ENCODE peak calls at places on chromosomes 1 and 21, in six cellular contexts. S is psoas muscle, J is cardiac muscle cell, M is fibroblast of the aortic adventitia, Z is GM23338, Y is transverse colon. H is an unnamed sample.

GRCh38 chr1:230104395-230105244 is 37.6 kb downstream of the GALNT2 start:
- DNase-seq in M (peak), S (peak), Y (peak), J (peak), Z (peak), H (peak)

GRCh38 chr1:7010534-7011200 is 225.4 kb downstream of the CAMTA1 start:
- DNase-seq in S (no peak), Y (no peak), M (no peak), J (no peak), Z (no peak), H (no peak)

GRCh38 chr1:93437976-93438605 is 9.8 kb upstream of the FNBP1L start:
- DNase-seq in Z (peak), M (peak), J (peak), Y (no peak), S (no peak), H (peak)

GRCh38 chr1:240194120-240194519 is 102.4 kb downstream of the FMN2 start:
- DNase-seq in M (peak), S (no peak), J (no peak), Y (peak), Z (no peak), H (no peak)

GRCh38 chr1:94855307-94855700 is 35.1 kb downstream of the SLC44A3 start:
- DNase-seq in Y (no peak), S (no peak), Z (peak), M (peak), J (no peak), H (no peak)

GRCh38 chr1:49048188-49048587 is 271.5 kb upstream of the BEND5 start:
- DNase-seq in Y (no peak), Z (no peak), M (no peak), J (no peak), S (no peak), H (no peak)

GRCh38 chr1:13700521-13701273 is 709 bp downstream of the PRDM2 start:
- DNase-seq in J (no peak), Z (peak), M (peak), Y (peak), S (peak), H (peak)

GRCh38 chr1:224223819-224224714 is 41.0 kb downstream of the DEGS1 start:
- DNase-seq in Z (peak), M (peak), Y (no peak), S (no peak), J (peak), H (peak)

GRCh38 chr1:57411262-57411661 is 12.6 kb downstream of the DAB1 start:
- DNase-seq in J (no peak), Z (no peak), Y (no peak), S (no peak), M (peak), H (peak)

GRCh38 chr1:223273511-223273910 is 90.5 kb downstream of the SUSD4 start:
- DNase-seq in Z (no peak), Y (no peak), J (no peak), M (no peak), S (no peak), H (no peak)

GRCh38 chr1:228902781-228903572 is 167.7 kb downstream of the RHOU start:
- DNase-seq in M (peak), Y (peak), S (peak), Z (no peak), J (no peak), H (peak)

GRCh38 chr1:91015358-91015780 is 6.5 kb downstream of the ZNF644 start:
- DNase-seq in Y (no peak), J (no peak), M (no peak), S (no peak), Z (no peak), H (no peak)

GRCh38 chr1:200139661-200140250 is 112.2 kb downstream of the NR5A2 start:
- DNase-seq in J (peak), M (peak), Z (peak), Y (no peak), S (no peak), H (peak)

GRCh38 chr1:248622491-248623106 is 12.3 kb downstream of the OR2T11 start:
- DNase-seq in Y (no peak), M (peak), J (peak), Z (peak), S (no peak), H (peak)

GRCh38 chr1:51564124-51564523 is 45.1 kb upstream of the EPS15 start:
- DNase-seq in Y (no peak), Z (no peak), J (no peak), S (no peak), M (peak), H (peak)

GRCh38 chr1:192578144-192578909 is 2.8 kb downstream of the RGS1 start:
- DNase-seq in M (no peak), Y (no peak), J (no peak), S (no peak), Z (no peak), H (no peak)

GRCh38 chr1:5883129-5884048 is 108.8 kb downstream of the NPHP4 start:
- DNase-seq in M (no peak), Z (no peak), J (no peak), S (peak), Y (no peak), H (no peak)

GRCh38 chr1:224114787-224115175 is 870 bp downstream of the FBXO28 start:
- DNase-seq in S (no peak), M (peak), Y (no peak), J (no peak), Z (peak), H (peak)

GRCh38 chr1:15062479-15063099 is 91.0 kb upstream of the TMEM51 start:
- DNase-seq in Z (peak), J (no peak), Y (no peak), S (no peak), M (no peak), H (no peak)

GRCh38 chr1:94555091-94555490 is 13.5 kb upstream of the F3 start:
- DNase-seq in J (no peak), Z (no peak), S (no peak), Y (no peak), M (no peak), H (no peak)

GRCh38 chr21:18499761-18500376 is 96.3 kb upstream of the TMPRSS15 start:
- DNase-seq in S (no peak), J (peak), Z (peak), Y (peak), M (peak), H (peak)

GRCh38 chr1:181396171-181396670 is 87.1 kb upstream of the CACNA1E start:
- DNase-seq in M (no peak), S (no peak), J (no peak), Y (no peak), Z (no peak), H (no peak)

GRCh38 chr1:64006276-64007051 is 197.0 kb upstream of the UBE2U start:
- DNase-seq in J (no peak), Z (no peak), Y (no peak), S (no peak), M (peak), H (peak)

GRCh38 chr1:58823481-58824010 is 39.7 kb upstream of the JUN start:
- DNase-seq in Y (no peak), S (no peak), M (peak), J (peak), Z (no peak), H (peak)

GRCh38 chr1:79667848-79668696 is 661.5 kb upstream of the ADGRL4 start:
- DNase-seq in Z (no peak), Y (no peak), M (no peak), J (no peak), S (no peak), H (no peak)

GRCh38 chr1:216847385-216848036 is 124.3 kb upstream of the ESRRG start:
- DNase-seq in Y (no peak), J (no peak), Z (no peak), S (no peak), M (no peak), H (no peak)

GRCh38 chr1:203704120-203704519 is 60.9 kb upstream of the LAX1 start:
- DNase-seq in Z (no peak), Y (no peak), J (no peak), S (no peak), M (no peak), H (no peak)

GRCh38 chr1:27719286-27720251 is 6.2 kb upstream of the FAM76A start:
- DNase-seq in Y (no peak), Z (peak), J (no peak), S (no peak), M (peak), H (peak)

GRCh38 chr1:29211086-29212030 is 19.4 kb downstream of the MECR start:
- DNase-seq in J (no peak), S (no peak), M (peak), Z (no peak), Y (no peak), H (no peak)

GRCh38 chr1:50084389-50084788 is 24.3 kb upstream of the ELAVL4 start:
- DNase-seq in J (no peak), M (no peak), Z (peak), S (no peak), Y (no peak), H (no peak)

GRCh38 chr1:50077273-50077672 is 31.4 kb upstream of the ELAVL4 start:
- DNase-seq in Z (no peak), Y (no peak), J (no peak), M (no peak), S (no peak), H (no peak)

GRCh38 chr1:50080904-50081586 is 27.7 kb upstream of the ELAVL4 start:
- DNase-seq in Y (no peak), J (no peak), S (no peak), M (no peak), Z (peak), H (peak)
- TF ChIP-seq CTCF in Y (no peak), J (no peak), S (no peak), M (no peak), Z (peak), H (no peak)

DNA sequence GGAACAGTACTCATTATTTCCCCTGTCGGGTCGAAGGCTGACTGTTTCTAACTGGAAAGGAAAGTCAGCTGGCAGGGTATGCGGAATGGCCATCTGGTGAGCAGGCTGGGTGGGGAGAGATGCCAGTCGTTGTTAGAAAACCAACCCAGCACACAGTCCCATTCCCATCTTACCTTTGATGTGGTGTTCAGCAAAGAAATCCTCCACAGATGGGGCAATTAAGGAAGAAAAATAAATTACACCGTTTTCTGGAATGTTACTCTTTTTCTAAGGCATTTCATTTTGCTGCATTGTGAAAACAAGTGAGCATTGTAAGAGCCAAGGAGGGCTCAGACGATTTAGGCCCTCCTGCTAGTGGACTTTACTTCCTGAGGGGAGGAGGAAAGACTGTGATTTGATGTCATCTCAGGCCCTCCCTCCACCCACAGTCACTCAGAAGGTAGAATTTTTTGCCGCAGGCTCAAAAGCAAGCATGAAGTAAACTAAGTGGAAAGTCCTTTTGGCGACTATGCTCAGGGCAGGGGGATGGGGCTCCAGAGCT is at the start of gene SLC16A4:
- DNase-seq in Z (peak), Y (no peak), M (peak), J (no peak), S (no peak), H (peak)
- H3K4me3 ChIP-seq in Z (peak), Y (no peak), M (peak), J (no peak), S (peak), H (peak)

GRCh38 chr21:26965091-26965566 is 1.8 kb downstream of the ADAMTS5 start:
- DNase-seq in M (no peak), Y (no peak), J (no peak), Z (no peak), S (no peak), H (no peak)

GRCh38 chr21:26964379-26964778 is 2.5 kb downstream of the ADAMTS5 start:
- DNase-seq in S (peak), Z (peak), M (peak), J (no peak), Y (peak), H (no peak)

GRCh38 chr21:26962516-26963305 is 4.2 kb downstream of the ADAMTS5 start:
- DNase-seq in Y (no peak), Z (no peak), S (no peak), M (peak), J (no peak), H (no peak)

GRCh38 chr21:26958792-26959191 is 8.1 kb downstream of the ADAMTS5 start:
- DNase-seq in Y (no peak), Z (no peak), J (no peak), S (no peak), M (peak), H (no peak)

GRCh38 chr21:26961704-26962103 is 5.2 kb downstream of the ADAMTS5 start:
- DNase-seq in Z (peak), J (no peak), M (no peak), Y (no peak), S (no peak), H (no peak)
- TF ChIP-seq CTCF in Z (peak), J (peak), M (peak), Y (no peak), S (no peak), H (peak)

GRCh38 chr1:156232222-156232621 is 9.8 kb upstream of the BGLAP start:
- DNase-seq in M (no peak), S (peak), Y (no peak), Z (no peak), J (no peak), H (no peak)
- H3K4me3 ChIP-seq in M (no peak), S (no peak), Y (no peak), Z (no peak), J (no peak), H (no peak)

GRCh38 chr21:29342394-29342957 is 43.8 kb downstream of the BACH1 start:
- DNase-seq in S (peak), Z (no peak), M (peak), J (no peak), Y (peak), H (peak)
- TF ChIP-seq CTCF in S (no peak), Z (no peak), M (no peak), J (no peak), Y (no peak), H (peak)

GRCh38 chr1:231418101-231418740 is 3.9 kb downstream of the EGLN1 start:
- DNase-seq in J (no peak), S (no peak), Z (no peak), Y (no peak), M (no peak), H (no peak)
- H3K4me3 ChIP-seq in J (peak), S (peak), Z (no peak), Y (peak), M (peak), H (peak)

DNA sequence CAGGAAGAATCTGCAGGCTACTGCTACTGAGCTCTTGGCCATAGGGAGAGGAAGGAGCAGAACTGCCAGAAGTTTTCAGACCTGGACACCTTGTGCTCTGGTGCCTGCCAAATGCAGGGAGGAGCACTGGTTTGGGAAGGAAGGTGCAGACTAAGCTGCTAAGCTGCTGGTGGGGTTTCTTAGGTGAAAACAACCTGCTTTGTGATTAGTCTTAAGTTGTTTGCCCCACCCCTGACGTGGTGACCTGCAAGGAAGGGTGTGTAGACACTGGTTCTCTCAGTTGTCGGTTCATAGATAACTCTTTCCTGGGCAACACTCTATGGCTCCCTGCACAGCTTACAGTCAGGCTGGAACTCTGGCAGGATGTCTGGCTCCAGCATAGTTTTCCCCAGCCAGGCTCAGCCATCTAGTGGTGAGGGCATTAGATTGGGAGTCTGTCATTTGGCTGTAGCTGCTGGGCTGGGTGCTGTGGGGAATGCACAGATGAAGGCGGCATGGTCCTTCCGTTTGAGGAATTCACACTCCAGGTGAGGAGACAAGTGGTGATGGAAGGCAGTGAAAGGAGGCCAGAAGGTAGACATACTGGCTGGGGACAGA is 10.3 kb upstream of the S100A10 start:
- DNase-seq in M (no peak), J (no peak), Y (no peak), S (no peak), Z (peak), H (no peak)
- TF ChIP-seq CTCF in M (peak), J (peak), Y (no peak), S (no peak), Z (peak), H (peak)

DNA sequence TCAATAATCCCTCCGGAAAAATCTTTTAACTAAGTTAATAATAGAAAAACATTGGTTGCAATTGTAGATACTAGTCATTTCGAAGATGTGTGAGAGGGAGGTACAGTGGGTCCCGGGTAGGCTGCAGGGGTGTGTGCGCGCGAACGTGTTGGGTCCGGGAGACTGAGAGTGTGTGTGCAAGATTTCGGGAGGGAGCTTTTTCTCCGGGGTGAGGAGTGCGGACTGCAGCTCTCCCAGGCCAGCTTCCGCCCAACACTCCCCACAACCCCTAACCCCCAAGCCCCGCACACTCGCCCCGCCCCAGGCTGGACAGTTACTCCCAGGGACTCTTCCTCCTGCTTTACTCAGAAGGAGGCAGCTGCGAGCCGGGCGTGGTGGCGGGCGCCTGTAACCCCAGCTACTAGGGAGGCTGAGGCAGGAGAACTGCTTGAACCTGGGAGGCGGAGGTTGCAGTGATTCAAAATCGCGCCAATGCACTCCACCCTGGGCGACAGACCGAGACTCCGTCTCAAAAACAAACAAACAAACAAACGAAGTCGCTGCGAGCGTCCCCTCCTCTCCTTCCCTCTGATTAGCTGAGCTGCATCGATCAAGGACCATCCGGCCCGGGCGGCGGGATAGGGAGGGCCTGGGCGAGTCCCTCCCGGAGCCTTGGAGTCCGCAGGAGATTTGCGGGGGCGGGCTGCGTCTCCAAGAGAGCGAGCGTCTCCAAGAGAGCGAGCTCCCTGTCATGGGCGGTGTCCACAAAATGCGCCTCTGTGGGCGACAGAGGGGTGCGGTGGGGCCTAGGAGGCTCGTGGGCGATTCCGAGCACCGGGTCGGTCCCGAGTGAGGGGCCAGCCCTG is 28.3 kb upstream of the PPM1J start:
- DNase-seq in S (no peak), J (no peak), Z (peak), M (peak), Y (no peak), H (peak)
- H3K4me3 ChIP-seq in S (peak), J (no peak), Z (peak), M (peak), Y (no peak), H (peak)

GRCh38 chr1:156122519-156123355 is 8.2 kb downstream of the LMNA start:
- DNase-seq in S (peak), Z (no peak), J (peak), Y (peak), M (peak), H (peak)
- TF ChIP-seq CTCF in S (no peak), Z (no peak), J (no peak), Y (no peak), M (no peak), H (no peak)